ENCODE peak calls at places on chromosomes 6 and 20, in five cellular contexts. N is hepatocyte, F is tibial artery, L is left lung, C is IMR-90. D is an unnamed sample.

GRCh38 chr20:46959081-46959692 is 64.5 kb downstream of the EYA2 start:
- DNase-seq in L (no peak), C (peak; percentile 99), F (no peak), N (no peak), D (no peak)

GRCh38 chr6:166203003-166203640 is 35.5 kb upstream of the TBXT start:
- DNase-seq in F (no peak), L (no peak), C (peak; percentile 9), N (no peak), D (no peak)

GRCh38 chr6:52435345-52435744 is 15.2 kb downstream of the EFHC1 start:
- DNase-seq in N (no peak), F (no peak), C (no peak), L (no peak), D (no peak)

GRCh38 chr20:25126630-25127029 is 44.7 kb upstream of the VSX1 start:
- DNase-seq in L (no peak), C (no peak), N (no peak), F (no peak), D (no peak)

GRCh38 chr6:30483677-30484279 is 5.5 kb upstream of the HLA-E start:
- DNase-seq in C (peak; percentile 74), F (no peak), L (no peak), N (peak; percentile 70), D (no peak)

GRCh38 chr6:20021795-20022194 is 184.6 kb downstream of the ID4 start:
- DNase-seq in F (no peak), L (no peak), C (no peak), N (no peak), D (no peak)

GRCh38 chr6:14665827-14666724 is 548.5 kb downstream of the CD83 start:
- DNase-seq in C (peak; percentile 100), N (peak; percentile 32), F (peak; percentile 50), L (peak; percentile 76), D (no peak)

GRCh38 chr6:100753421-100753820 is 127.7 kb downstream of the ASCC3 start:
- DNase-seq in F (no peak), L (no peak), C (no peak), N (no peak), D (no peak)

GRCh38 chr6:157172830-157173536 is 150.3 kb downstream of the TMEM242 start:
- DNase-seq in N (no peak), L (no peak), F (no peak), C (no peak), D (no peak)

GRCh38 chr6:83597511-83597910 is 85.2 kb downstream of the PRSS35 start:
- DNase-seq in F (no peak), N (no peak), C (no peak), L (no peak), D (no peak)

GRCh38 chr6:170289108-170289931 is 1.6 kb downstream of the DLL1 start:
- DNase-seq in L (no peak), F (no peak), N (no peak), C (no peak), D (peak; percentile 37)

GRCh38 chr6:44925100-44925739 is 402.9 kb upstream of the RUNX2 start:
- DNase-seq in N (peak; percentile 36), C (peak; percentile 5), L (no peak), F (no peak), D (no peak)

GRCh38 chr20:19382371-19382770 is 169.9 kb downstream of the SLC24A3 start:
- DNase-seq in N (no peak), L (no peak), C (no peak), F (no peak), D (no peak)

GRCh38 chr6:44554901-44555300 is 167.4 kb downstream of the CDC5L start:
- DNase-seq in C (no peak), L (no peak), N (no peak), F (no peak), D (no peak)

GRCh38 chr6:134217516-134218140 is 100.3 kb downstream of the SGK1 start:
- DNase-seq in C (no peak), N (no peak), F (no peak), L (no peak), D (no peak)

GRCh38 chr6:107812370-107812769 is 11.7 kb downstream of the SCML4 start:
- DNase-seq in F (no peak), L (no peak), C (no peak), N (no peak), D (no peak)

GRCh38 chr6:138237463-138237862 is 19.2 kb upstream of the PBOV1 start:
- DNase-seq in L (no peak), F (no peak), C (no peak), N (no peak), D (no peak)

GRCh38 chr6:64930664-64931063 is 776.4 kb downstream of the EYS start:
- DNase-seq in F (no peak), N (no peak), C (no peak), L (no peak), D (no peak)

GRCh38 chr6:144094731-144095133 is 641 bp downstream of the SF3B5 start:
- DNase-seq in N (no peak), C (no peak), F (peak; percentile 24), L (no peak), D (no peak)

GRCh38 chr6:28868873-28869272 is 54.9 kb downstream of the TRIM27 start:
- DNase-seq in L (no peak), N (no peak), C (no peak), F (no peak), D (no peak)

GRCh38 chr6:3363296-3364025 is 93.4 kb downstream of the SLC22A23 start:
- DNase-seq in N (peak; percentile 71), L (peak; percentile 85), C (no peak), F (no peak), D (no peak)

GRCh38 chr6:24882835-24883555 is 52.8 kb downstream of the RIPOR2 start:
- DNase-seq in L (no peak), N (no peak), C (no peak), F (no peak), D (no peak)

GRCh38 chr20:10715035-10715434 is 41.2 kb upstream of the JAG1 start:
- DNase-seq in F (no peak), C (peak; percentile 89), N (no peak), L (no peak), D (no peak)

GRCh38 chr6:104623052-104623690 is 236.5 kb downstream of the HACE1 start:
- DNase-seq in C (no peak), F (no peak), N (no peak), L (no peak), D (no peak)

GRCh38 chr6:130749402-130749801 is 77.8 kb upstream of the SMLR1 start:
- DNase-seq in L (no peak), F (no peak), N (peak; percentile 22), C (no peak), D (no peak)

GRCh38 chr6:6556738-6557503 is 31.6 kb upstream of the LY86 start:
- DNase-seq in C (peak; percentile 5), L (peak; percentile 48), N (peak; percentile 74), F (no peak), D (peak; percentile 52)

DNA sequence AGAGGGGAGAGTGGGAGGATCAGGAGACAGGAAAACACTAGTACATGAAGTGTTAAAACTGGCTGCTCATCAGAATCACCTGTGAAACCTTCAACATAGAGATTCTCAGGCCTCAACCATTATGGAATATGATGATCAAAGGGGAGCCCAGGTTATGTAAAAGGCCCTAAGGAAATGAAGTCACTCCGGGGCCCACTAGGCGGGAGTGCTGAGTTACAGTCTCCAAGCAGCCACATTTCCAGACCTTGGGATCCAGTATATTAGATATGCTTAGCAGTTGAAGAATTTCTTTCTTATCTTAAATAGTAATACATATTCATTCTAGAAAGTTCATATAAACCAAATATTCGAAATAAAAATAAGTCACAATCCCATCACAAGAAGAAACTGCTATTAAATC is 476.3 kb downstream of the PRKN start:
- DNase-seq in L (no peak), C (no peak), F (no peak), N (peak; percentile 11), D (no peak)
- TF ChIP-seq CTCF in L (no peak), C (no peak), F (no peak), N (no peak), D (no peak)

GRCh38 chr20:8689337-8689736 is 379.6 kb upstream of the PLCB4 start:
- DNase-seq in F (no peak), N (no peak), L (no peak), C (no peak), D (no peak)

GRCh38 chr20:8693709-8694108 is 375.2 kb upstream of the PLCB4 start:
- DNase-seq in N (no peak), F (no peak), L (no peak), C (peak; percentile 93), D (no peak)

GRCh38 chr20:8690074-8690473 is 378.8 kb upstream of the PLCB4 start:
- DNase-seq in L (no peak), F (no peak), N (no peak), C (no peak), D (no peak)
- H3K4me3 ChIP-seq in L (no peak overlapping the region), F (no peak overlapping the region), N (no peak overlapping the region), C (no peak overlapping the region), D (no peak overlapping the region)

DNA sequence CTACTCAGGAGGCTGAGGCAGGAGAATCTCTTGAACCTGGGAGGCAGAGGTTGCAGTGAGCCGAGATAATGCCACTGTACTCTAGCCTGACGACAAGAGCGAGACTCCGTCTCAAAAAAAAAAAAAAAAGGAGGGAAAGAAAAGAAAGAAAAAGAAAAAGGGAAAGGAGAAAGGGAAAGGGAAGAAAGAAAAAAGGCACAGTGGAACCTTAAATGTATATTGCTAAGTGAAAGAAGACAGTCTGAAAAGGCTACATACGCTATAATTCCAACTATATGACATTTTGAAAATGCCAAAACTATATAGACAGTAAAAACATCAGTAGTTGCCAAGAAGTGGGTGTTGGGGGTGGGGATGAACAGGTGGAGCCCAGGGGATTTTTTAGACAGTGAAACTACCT is 16.2 kb downstream of the PPIL4 start:
- DNase-seq in N (no peak), L (no peak), C (no peak), F (no peak), D (no peak)
- H3K36me3 ChIP-seq in N (peaks cover 4% of the 10 kb centered on the region), L (no peaks in the 10 kb centered on the region), C (peaks cover 34% of the 10 kb centered on the region), F (peaks cover 81% of the 10 kb centered on the region), D (peaks cover 100% of the 10 kb centered on the region)

DNA sequence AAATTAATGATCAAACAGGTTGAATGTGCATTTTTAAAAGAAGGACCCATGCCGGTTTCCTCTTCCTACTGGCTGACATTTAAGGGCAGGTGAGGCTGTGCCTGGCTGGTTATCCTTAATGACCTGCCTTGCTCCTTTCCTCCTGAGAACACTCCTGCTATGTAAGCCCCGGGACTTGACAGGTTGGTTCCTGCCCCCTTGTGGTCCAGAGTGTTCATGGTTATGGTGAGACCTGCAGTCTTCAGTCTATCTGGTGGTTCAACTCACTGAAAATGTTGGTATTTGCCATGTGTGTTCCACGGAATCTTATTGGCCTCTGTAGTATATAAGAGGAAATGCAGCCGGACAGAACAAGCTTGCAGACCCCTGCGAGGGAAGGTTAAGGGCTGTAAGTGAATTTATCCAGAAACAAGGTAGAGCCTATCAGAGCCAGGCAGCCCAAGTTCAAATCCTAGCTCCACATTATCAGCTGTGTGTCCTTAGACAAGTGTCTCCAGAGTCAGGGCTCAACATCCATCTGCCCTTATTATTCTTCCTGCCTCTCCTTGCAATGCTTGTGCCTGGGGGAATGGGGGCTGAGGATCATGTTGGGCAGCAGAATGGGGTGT is 5.2 kb upstream of the BPIFA3 start:
- DNase-seq in N (peak; percentile 88), F (no peak), C (peak; percentile 33), L (peak; percentile 46), D (no peak)
- TF ChIP-seq CTCF in N (peak; percentile 70), F (no peak), C (peak; percentile 23), L (peak; percentile 29), D (peak; percentile 13)

DNA sequence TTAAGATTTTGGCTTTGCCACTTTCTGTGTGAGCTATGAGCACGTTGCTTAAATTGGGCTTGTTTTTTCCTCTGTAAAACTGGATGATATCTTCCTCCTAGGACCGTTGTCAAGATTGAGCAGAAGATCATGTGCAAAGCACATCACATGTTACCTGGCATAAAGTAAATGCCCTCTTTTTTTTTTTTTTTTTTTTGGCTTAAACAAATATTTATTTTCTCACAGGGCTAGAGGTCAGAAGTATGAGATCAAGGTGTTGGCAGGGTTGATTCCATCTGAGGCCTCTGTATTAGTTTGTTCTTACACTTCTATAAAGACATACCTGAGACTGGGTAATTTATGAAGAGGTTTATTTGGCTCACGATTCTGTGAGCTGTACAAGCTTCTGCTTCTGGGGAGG is 42.7 kb downstream of the TOX2 start:
- DNase-seq in C (no peak), L (no peak), F (no peak), N (no peak), D (no peak)
- H3K4me3 ChIP-seq in C (no peak overlapping the region), L (no peak overlapping the region), F (no peak overlapping the region), N (no peak overlapping the region), D (no peak overlapping the region)

D was measured in heart left ventricle.